ENCODE peak calls at places on chromosomes 2 and 18, in eight cellular contexts. F is mucosa of gallbladder; N is NCI-H774; K is HEK293T; M is ovary; A is A549; T is stimulated activated CD4-positive, alpha-beta T cell treated with anti-CD3 and anti-CD28 coated beads, Interleukin-15, amount 100 ng/mL, for 24 hours; X is lower lobe of right lung. U is an unnamed sample.
A peak's percentile ranks its signal among the peaks of the same experiment; 100 is the strongest.

GRCh38 chr2:64607381-64607780 is 46.3 kb downstream of the SERTAD2 start:
- DNase-seq in F (no peak), X (no peak), K (no peak), M (no peak), T (no peak), N (no peak), A (no peak), U (no peak)

GRCh38 chr2:12452211-12452610 is 264.5 kb upstream of the TRIB2 start:
- DNase-seq in K (no peak), N (no peak), F (no peak), M (no peak), A (no peak), T (no peak), X (no peak), U (no peak)

GRCh38 chr2:2542316-2542715 is 211.2 kb upstream of the MYT1L start:
- DNase-seq in A (no peak), N (no peak), F (no peak), T (no peak), X (no peak), M (no peak), K (no peak), U (peak; percentile 60)

GRCh38 chr2:161032635-161033034 is 127.6 kb upstream of the TANK start:
- DNase-seq in K (no peak), T (no peak), A (no peak), F (no peak), M (no peak), N (no peak), X (no peak), U (no peak)

GRCh38 chr18:23972416-23972815 is 42.1 kb upstream of the TTC39C start:
- DNase-seq in A (no peak), M (no peak), X (no peak), N (no peak), T (peak; percentile 37), F (no peak), K (no peak), U (no peak)

GRCh38 chr2:54558188-54558975 is 102.3 kb downstream of the SPTBN1 start:
- DNase-seq in X (peak; percentile 82), N (peak; percentile 45), T (peak; percentile 80), A (peak; percentile 61), F (peak; percentile 74), K (peak; percentile 72), M (peak; percentile 41), U (peak; percentile 54)

GRCh38 chr18:23354625-23355024 is 98.5 kb upstream of the RIOK3 start:
- DNase-seq in A (peak; percentile 3), K (no peak), X (no peak), T (no peak), N (no peak), M (no peak), F (no peak), U (no peak)

GRCh38 chr2:102141915-102142828 is at the start of gene IL1R1:
- DNase-seq in K (peak; percentile 77), F (peak; percentile 73), X (peak; percentile 89), N (no peak), A (peak; percentile 67), T (peak; percentile 55), M (peak; percentile 82), U (peak; percentile 16)

U was measured in NCI-H345.